ENCODE peak calls at places on chromosomes 7 and 10, in five cellular contexts. One of them, this sample, is unnamed.

GRCh38 chr10:132184816-132185593 is 1.7 kb upstream of the DPYSL4 start:
- DNase-seq in Right ventricle myocardium inferior: no peak
- DNase-seq in activated CD8-positive, alpha-beta memory T cell treated with anti-CD3 and anti-CD28 coated beads, Interleukin-2, amount 50 U/mL, for 48 hours: no peak
- DNase-seq in WTC11: no peak
- DNase-seq in SW480: no peak
- DNase-seq in this sample: no peak

GRCh38 chr7:74092321-74092963 is 8.8 kb downstream of the LIMK1 start:
- DNase-seq in WTC11: peak; percentile 34
- DNase-seq in SW480: no peak
- DNase-seq in Right ventricle myocardium inferior: peak; percentile 71
- DNase-seq in activated CD8-positive, alpha-beta memory T cell treated with anti-CD3 and anti-CD28 coated beads, Interleukin-2, amount 50 U/mL, for 48 hours: no peak
- DNase-seq in this sample: no peak

GRCh38 chr10:63240807-63241206 is 107.7 kb downstream of the NRBF2 start:
- DNase-seq in Right ventricle myocardium inferior: no peak
- DNase-seq in WTC11: no peak
- DNase-seq in SW480: no peak
- DNase-seq in activated CD8-positive, alpha-beta memory T cell treated with anti-CD3 and anti-CD28 coated beads, Interleukin-2, amount 50 U/mL, for 48 hours: no peak
- DNase-seq in this sample: no peak

GRCh38 chr7:144818516-144818915 is 17.3 kb downstream of the TPK1 start:
- DNase-seq in activated CD8-positive, alpha-beta memory T cell treated with anti-CD3 and anti-CD28 coated beads, Interleukin-2, amount 50 U/mL, for 48 hours: no peak
- DNase-seq in Right ventricle myocardium inferior: no peak
- DNase-seq in WTC11: no peak
- DNase-seq in SW480: no peak
- DNase-seq in this sample: no peak

GRCh38 chr10:122292376-122292775 is 21.3 kb downstream of the BTBD16 start:
- DNase-seq in WTC11: no peak
- DNase-seq in Right ventricle myocardium inferior: no peak
- DNase-seq in SW480: peak; percentile 82
- DNase-seq in activated CD8-positive, alpha-beta memory T cell treated with anti-CD3 and anti-CD28 coated beads, Interleukin-2, amount 50 U/mL, for 48 hours: no peak
- DNase-seq in this sample: no peak

GRCh38 chr7:50355817-50356178 is 51.3 kb downstream of the IKZF1 start:
- DNase-seq in activated CD8-positive, alpha-beta memory T cell treated with anti-CD3 and anti-CD28 coated beads, Interleukin-2, amount 50 U/mL, for 48 hours: peak; percentile 51
- DNase-seq in Right ventricle myocardium inferior: no peak
- DNase-seq in WTC11: no peak
- DNase-seq in SW480: no peak
- DNase-seq in this sample: no peak

GRCh38 chr7:27745064-27745583 is 5.2 kb downstream of the TAX1BP1 start:
- DNase-seq in activated CD8-positive, alpha-beta memory T cell treated with anti-CD3 and anti-CD28 coated beads, Interleukin-2, amount 50 U/mL, for 48 hours: no peak
- DNase-seq in WTC11: no peak
- DNase-seq in Right ventricle myocardium inferior: no peak
- DNase-seq in SW480: peak; percentile 69
- DNase-seq in this sample: peak; percentile 56

GRCh38 chr10:30436200-30436599 is 2.2 kb downstream of the MAP3K8 start:
- DNase-seq in WTC11: peak; percentile 47
- DNase-seq in SW480: no peak
- DNase-seq in Right ventricle myocardium inferior: no peak
- DNase-seq in activated CD8-positive, alpha-beta memory T cell treated with anti-CD3 and anti-CD28 coated beads, Interleukin-2, amount 50 U/mL, for 48 hours: peak; percentile 60
- DNase-seq in this sample: no peak

GRCh38 chr7:82521906-82522445 is 78.4 kb upstream of the CACNA2D1 start:
- DNase-seq in WTC11: no peak
- DNase-seq in SW480: no peak
- DNase-seq in Right ventricle myocardium inferior: no peak
- DNase-seq in activated CD8-positive, alpha-beta memory T cell treated with anti-CD3 and anti-CD28 coated beads, Interleukin-2, amount 50 U/mL, for 48 hours: no peak
- DNase-seq in this sample: no peak

GRCh38 chr7:50229964-50230363 is 74.6 kb upstream of the IKZF1 start:
- DNase-seq in SW480: no peak
- DNase-seq in Right ventricle myocardium inferior: no peak
- DNase-seq in WTC11: no peak
- DNase-seq in activated CD8-positive, alpha-beta memory T cell treated with anti-CD3 and anti-CD28 coated beads, Interleukin-2, amount 50 U/mL, for 48 hours: no peak
- DNase-seq in this sample: peak; percentile 20

GRCh38 chr7:120033114-120033513 is 239.9 kb upstream of the KCND2 start:
- DNase-seq in Right ventricle myocardium inferior: no peak
- DNase-seq in WTC11: no peak
- DNase-seq in SW480: no peak
- DNase-seq in activated CD8-positive, alpha-beta memory T cell treated with anti-CD3 and anti-CD28 coated beads, Interleukin-2, amount 50 U/mL, for 48 hours: no peak
- DNase-seq in this sample: peak; percentile 35

GRCh38 chr7:18308938-18309337 is 186.6 kb upstream of the HDAC9 start:
- DNase-seq in Right ventricle myocardium inferior: no peak
- DNase-seq in activated CD8-positive, alpha-beta memory T cell treated with anti-CD3 and anti-CD28 coated beads, Interleukin-2, amount 50 U/mL, for 48 hours: no peak
- DNase-seq in WTC11: no peak
- DNase-seq in SW480: no peak
- DNase-seq in this sample: no peak

GRCh38 chr7:117086788-117087187 is 133.5 kb downstream of the ST7 start:
- DNase-seq in Right ventricle myocardium inferior: no peak
- DNase-seq in SW480: no peak
- DNase-seq in WTC11: no peak
- DNase-seq in activated CD8-positive, alpha-beta memory T cell treated with anti-CD3 and anti-CD28 coated beads, Interleukin-2, amount 50 U/mL, for 48 hours: no peak
- DNase-seq in this sample: no peak

GRCh38 chr7:42770106-42770505 is 141.8 kb downstream of the C7orf25 start:
- DNase-seq in SW480: no peak
- DNase-seq in Right ventricle myocardium inferior: no peak
- DNase-seq in WTC11: no peak
- DNase-seq in activated CD8-positive, alpha-beta memory T cell treated with anti-CD3 and anti-CD28 coated beads, Interleukin-2, amount 50 U/mL, for 48 hours: no peak
- DNase-seq in this sample: no peak

GRCh38 chr7:77537136-77537594 is at the start of gene PTPN12:
- DNase-seq in WTC11: peak; percentile 71
- DNase-seq in activated CD8-positive, alpha-beta memory T cell treated with anti-CD3 and anti-CD28 coated beads, Interleukin-2, amount 50 U/mL, for 48 hours: no peak
- DNase-seq in SW480: peak; percentile 91
- DNase-seq in Right ventricle myocardium inferior: no peak
- DNase-seq in this sample: no peak